ENCODE peak calls at places on chromosomes 2 and 18, in nine cellular contexts. H is spleen, U is transverse colon, R is GM12878, W is IMR-90, Y is esophagus squamous epithelium, S is left ventricle myocardium inferior, L is left lung, M is HAP-1. A is an unnamed sample. For H3K4me1, the result is how much of the 10 kb centered on the place peaks cover.

GRCh38 chr2:120346667-120347358 is 877 bp downstream of the INHBB start:
- DNase-seq in U (no peak), L (peak), H (peak), Y (no peak), R (no peak), W (peak), M (peak), S (no peak), A (no peak)

GRCh38 chr18:63540131-63540530 is 2.0 kb upstream of the SERPINB12 start:
- DNase-seq in M (no peak), W (peak), Y (no peak), S (no peak), R (no peak), L (no peak), U (no peak), H (no peak), A (no peak)

GRCh38 chr2:26178746-26179436 is 6.0 kb downstream of the GAREM2 start:
- DNase-seq in U (peak), L (peak), H (peak), M (no peak), Y (no peak), W (no peak), S (peak), R (no peak), A (no peak)

GRCh38 chr2:109265369-109265768 is 136.4 kb downstream of the SH3RF3 start:
- DNase-seq in U (no peak), Y (no peak), S (no peak), M (no peak), H (peak), L (no peak), W (no peak), R (no peak), A (no peak)

GRCh38 chr18:78856569-78857200 is 122.9 kb upstream of the SALL3 start:
- DNase-seq in R (no peak), Y (no peak), W (no peak), S (no peak), M (no peak), L (no peak), U (no peak), H (no peak), A (no peak)

GRCh38 chr2:134070281-134070731 is 183.6 kb upstream of the MGAT5 start:
- DNase-seq in W (peak), H (no peak), S (no peak), Y (no peak), R (no peak), U (no peak), M (no peak), L (no peak), A (no peak)

GRCh38 chr18:39701071-39701783 is 2135.6 kb upstream of the CELF4 start:
- DNase-seq in U (no peak), M (no peak), Y (no peak), S (no peak), R (no peak), W (peak), L (no peak), H (no peak), A (no peak)

GRCh38 chr2:207091928-207092327 is 73.8 kb downstream of the KLF7 start:
- DNase-seq in S (no peak), W (no peak), M (no peak), U (no peak), R (no peak), L (no peak), Y (no peak), H (no peak), A (no peak)

GRCh38 chr2:72833084-72833714 is 7.4 kb upstream of the EXOC6B start:
- DNase-seq in S (no peak), Y (no peak), M (no peak), L (no peak), R (no peak), U (no peak), H (no peak), W (no peak), A (no peak)

GRCh38 chr2:231541605-231542509 is 11.6 kb upstream of the NMUR1 start:
- DNase-seq in M (peak), S (no peak), H (peak), W (no peak), Y (no peak), U (no peak), R (no peak), L (peak), A (no peak)

GRCh38 chr2:9145752-9146430 is 60.7 kb upstream of the ASAP2 start:
- DNase-seq in U (no peak), R (no peak), Y (no peak), S (no peak), W (no peak), M (no peak), H (peak), L (no peak), A (no peak)

GRCh38 chr2:44700824-44701223 is 240.7 kb upstream of the SIX3 start:
- DNase-seq in L (no peak), R (no peak), H (no peak), U (no peak), W (no peak), M (no peak), Y (no peak), S (no peak), A (no peak)

GRCh38 chr2:17107131-17107530 is 411.1 kb downstream of the RAD51AP2 start:
- DNase-seq in Y (no peak), L (no peak), R (no peak), W (peak), S (no peak), H (no peak), U (no peak), M (no peak), A (no peak)

GRCh38 chr2:209307161-209308001 is 116.5 kb upstream of the MAP2 start:
- DNase-seq in S (no peak), H (no peak), L (peak), Y (no peak), M (no peak), R (no peak), W (no peak), U (no peak), A (no peak)

GRCh38 chr18:48619016-48619415 is 80.2 kb downstream of the CTIF start:
- DNase-seq in R (no peak), L (no peak), U (no peak), S (no peak), H (no peak), Y (no peak), M (no peak), W (peak), A (no peak)

GRCh38 chr2:85053802-85054201 is 79.4 kb upstream of the TCF7L1 start:
- DNase-seq in S (no peak), Y (no peak), H (no peak), U (peak), R (no peak), W (peak), M (peak), L (no peak), A (no peak)

GRCh38 chr2:99981840-99982239 is 160.6 kb downstream of the AFF3 start:
- DNase-seq in Y (no peak), L (no peak), S (no peak), W (no peak), R (no peak), U (no peak), M (no peak), H (no peak), A (no peak)

GRCh38 chr2:101717041-101717817 is 19.7 kb downstream of the MAP4K4 start:
- DNase-seq in S (no peak), U (peak), R (peak), W (no peak), H (peak), L (no peak), M (no peak), Y (peak), A (no peak)

GRCh38 chr2:176491172-176491904 is 222.1 kb downstream of the MTX2 start:
- DNase-seq in L (no peak), H (no peak), S (peak), Y (peak), U (no peak), W (peak), M (no peak), R (peak), A (peak)

GRCh38 chr2:19846030-19846429 is 55.8 kb downstream of the TTC32 start:
- DNase-seq in L (no peak), M (no peak), Y (no peak), H (no peak), R (no peak), W (no peak), U (no peak), S (no peak), A (peak)

GRCh38 chr18:42850174-42850766 is 265.2 kb downstream of the RIT2 start:
- DNase-seq in R (no peak), L (no peak), W (no peak), Y (no peak), H (no peak), M (no peak), U (no peak), S (no peak), A (no peak)

GRCh38 chr18:57209697-57210096 is 62.8 kb downstream of the BOD1L2 start:
- DNase-seq in H (no peak), U (no peak), S (no peak), Y (no peak), M (no peak), L (no peak), W (no peak), R (no peak), A (no peak)

GRCh38 chr2:238403632-238404405 is 22.9 kb upstream of the ASB1 start:
- DNase-seq in H (no peak), M (no peak), U (no peak), Y (no peak), R (no peak), L (no peak), W (no peak), S (no peak), A (no peak)

GRCh38 chr2:217609952-217610351 is 392.8 kb downstream of the TNS1 start:
- DNase-seq in S (no peak), R (no peak), W (no peak), H (no peak), L (no peak), M (no peak), U (no peak), Y (no peak), A (no peak)

GRCh38 chr18:10010611-10011015 is 96.8 kb downstream of the VAPA start:
- DNase-seq in Y (no peak), S (peak), M (no peak), L (no peak), H (no peak), R (no peak), W (peak), U (peak), A (peak)

GRCh38 chr2:70456594-70457495 is 96.8 kb downstream of the TGFA start:
- DNase-seq in S (no peak), W (no peak), U (no peak), R (no peak), L (no peak), M (no peak), H (no peak), Y (no peak), A (no peak)

GRCh38 chr2:179842498-179843153 is 18.8 kb downstream of the ZNF385B start:
- DNase-seq in M (peak), U (no peak), L (no peak), Y (no peak), R (no peak), W (no peak), S (no peak), H (no peak), A (no peak)

GRCh38 chr18:46892842-46893241 is 24.5 kb downstream of the PIAS2 start:
- DNase-seq in L (no peak), Y (no peak), U (no peak), R (peak), H (no peak), M (no peak), W (no peak), S (no peak), A (no peak)

GRCh38 chr2:173749315-173749714 is 215.9 kb downstream of the SP3 start:
- DNase-seq in R (no peak), H (no peak), S (no peak), L (no peak), M (peak), W (peak), U (no peak), Y (no peak), A (no peak)

DNA sequence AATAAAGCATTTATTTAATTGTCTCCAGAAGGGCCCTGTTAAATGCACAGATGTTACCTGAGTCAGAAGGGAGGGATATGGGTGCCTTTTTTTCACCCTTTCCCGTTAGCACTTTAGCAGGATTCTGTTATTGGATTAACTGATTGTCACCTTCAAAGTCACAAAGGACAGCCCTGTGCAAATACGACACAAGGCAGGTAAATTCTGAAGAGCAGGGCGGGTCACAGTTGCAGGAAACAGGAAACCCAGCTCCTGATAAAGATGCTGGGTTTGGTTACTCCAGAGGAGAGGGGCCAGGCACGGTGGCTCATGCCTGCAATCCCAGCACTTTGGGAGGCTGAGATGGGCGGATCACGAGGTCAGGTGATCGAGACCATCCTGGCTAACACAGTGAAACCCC is 11.4 kb upstream of the PKDCC start:
- DNase-seq in Y (no peak), L (no peak), R (no peak), S (no peak), U (no peak), M (no peak), W (no peak), H (no peak), A (no peak)
- H3K4me1 ChIP-seq in Y (under half), L (under half), R (under half), S (under half), U (under half), M (under half), W (under half), H (under half), A (under half)

GRCh38 chr2:224585205-224586088 is at the start of gene CUL3:
- DNase-seq in U (peak), S (peak), H (peak), Y (peak), L (peak), W (peak), M (peak), R (peak), A (peak)
- H3K4me3 ChIP-seq in U (peak), S (peak), H (peak), Y (peak), L (peak), W (peak), M (peak), R (peak), A (peak)

GRCh38 chr18:7366597-7366996 is 135.7 kb downstream of the LRRC30 start:
- DNase-seq in L (no peak), W (no peak), S (no peak), R (no peak), H (no peak), U (no peak), Y (no peak), M (no peak), A (no peak)
- H3K4me1 ChIP-seq in L (under half), W (under half), S (under half), R (under half), H (under half), U (under half), Y (under half), M (under half), A (under half)

GRCh38 chr2:241010531-241011295 is 12.3 kb downstream of the SNED1 start:
- DNase-seq in Y (no peak), M (no peak), L (peak), W (no peak), S (no peak), R (no peak), U (no peak), H (peak), A (peak)
- H3K4me3 ChIP-seq in Y (no peak), M (no peak), L (no peak), W (no peak), S (peak), R (no peak), U (peak), H (peak), A (no peak)

GRCh38 chr2:106953779-106954178 is 67.8 kb upstream of the ST6GAL2 start:
- DNase-seq in L (no peak), Y (no peak), S (no peak), R (no peak), U (no peak), M (no peak), W (no peak), H (no peak), A (no peak)

GRCh38 chr2:106953236-106953635 is 67.3 kb upstream of the ST6GAL2 start:
- DNase-seq in R (no peak), H (no peak), L (no peak), Y (no peak), M (no peak), S (no peak), U (no peak), W (no peak), A (no peak)

GRCh38 chr2:106944220-106944619 is 58.3 kb upstream of the ST6GAL2 start:
- DNase-seq in L (no peak), H (no peak), S (no peak), W (peak), U (no peak), R (no peak), M (no peak), Y (no peak), A (no peak)

DNA sequence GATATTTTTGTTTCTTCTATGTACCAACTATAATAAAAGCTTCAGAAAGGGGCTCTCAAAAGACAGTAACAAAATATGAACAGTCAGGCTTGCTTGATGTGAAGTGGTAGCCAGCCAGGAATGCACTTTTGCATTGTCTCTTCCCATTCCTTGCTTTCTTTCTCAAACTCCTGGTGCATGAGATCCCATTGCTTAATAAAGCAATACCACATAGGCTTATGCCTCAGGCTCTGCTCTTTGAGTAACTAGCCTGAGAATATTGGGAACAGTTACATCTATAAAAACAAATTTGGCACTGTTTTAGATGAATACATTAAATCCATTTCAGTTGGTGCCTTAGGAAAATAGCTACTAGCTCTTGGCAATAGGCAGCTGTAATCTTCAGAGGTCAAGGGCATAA is 62.6 kb upstream of the ST6GAL2 start:
- DNase-seq in R (no peak), H (no peak), M (no peak), L (no peak), W (no peak), U (no peak), S (no peak), Y (no peak), A (no peak)
- H3K4me1 ChIP-seq in R (under half), H (under half), M (under half), L (under half), W (under half), U (under half), S (under half), Y (under half), A (under half)

DNA sequence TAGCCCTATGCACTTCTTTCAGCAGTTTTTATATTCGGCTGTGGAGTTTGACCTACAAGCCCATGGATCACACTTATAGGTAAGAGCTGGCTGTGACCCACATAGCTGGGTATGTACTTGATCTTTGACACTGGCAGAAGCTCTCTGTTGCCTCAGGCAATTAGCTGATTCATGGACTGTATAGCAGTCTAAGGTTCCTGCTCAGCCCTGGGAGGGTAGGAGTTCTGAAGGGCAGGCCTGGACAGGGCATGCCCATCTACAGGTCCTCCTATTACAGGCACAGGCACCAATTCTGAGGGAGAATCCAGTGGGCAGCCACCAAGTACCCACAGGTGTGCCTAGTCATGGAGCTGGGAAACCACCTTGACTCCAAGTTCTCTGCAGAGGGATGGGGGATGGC is 301.8 kb upstream of the GALNT5 start:
- DNase-seq in U (no peak), M (no peak), R (no peak), W (no peak), S (no peak), H (no peak), Y (no peak), L (no peak), A (no peak)
- H3K4me3 ChIP-seq in U (no peak), M (no peak), R (no peak), W (no peak), S (no peak), H (no peak), Y (no peak), L (no peak), A (no peak)

GRCh38 chr2:74844752-74845151 is 10.8 kb downstream of the HK2 start:
- DNase-seq in W (no peak), R (no peak), L (no peak), S (no peak), U (no peak), Y (no peak), H (no peak), M (no peak), A (no peak)
- H3K4me1 ChIP-seq in W (half or more), R (half or more), L (half or more), S (half or more), U (under half), Y (half or more), H (half or more), M (under half), A (half or more)

DNA sequence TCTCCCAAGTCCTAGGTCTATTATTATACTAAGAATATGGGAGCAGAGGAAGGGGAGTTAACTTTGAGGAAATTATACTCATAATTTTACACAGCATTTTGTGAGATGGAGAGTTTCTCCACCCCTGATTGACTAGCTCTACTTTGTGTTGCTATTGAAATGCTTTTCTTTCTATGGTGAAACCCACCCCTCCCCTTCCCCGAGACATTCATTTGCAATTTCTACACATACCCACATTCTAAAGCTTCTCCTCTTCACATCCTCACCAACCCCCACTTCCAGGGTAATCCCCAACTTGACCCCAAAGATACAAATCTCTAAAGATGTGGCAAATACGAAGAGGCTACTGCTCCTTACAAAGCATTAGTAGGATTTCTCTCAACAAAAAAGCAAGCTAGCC is 992.2 kb downstream of the BCL11A start:
- DNase-seq in M (no peak), R (no peak), Y (no peak), U (no peak), H (no peak), W (no peak), S (no peak), L (no peak), A (no peak)
- H3K4me3 ChIP-seq in M (no peak), R (no peak), Y (no peak), U (no peak), H (no peak), W (no peak), S (no peak), L (no peak), A (no peak)